ENCODE peak calls at places on chromosomes 7 and 10, in seven cellular contexts. One of them, this sample, is unnamed.

GRCh38 chr10:11684717-11685645 is 57.2 kb upstream of the ECHDC3 start:
- DNase-seq in A549: peak; percentile 89
- DNase-seq in H1: peak; percentile 5
- DNase-seq in tibial nerve: no peak
- DNase-seq in sigmoid colon: peak; percentile 74
- DNase-seq in SK-N-SH: no peak
- DNase-seq in upper lobe of left lung: peak; percentile 67
- DNase-seq in this sample: no peak

GRCh38 chr10:29102233-29102632 is 186.6 kb upstream of the LYZL1 start:
- DNase-seq in A549: no peak
- DNase-seq in H1: no peak
- DNase-seq in tibial nerve: no peak
- DNase-seq in sigmoid colon: no peak
- DNase-seq in SK-N-SH: peak; percentile 26
- DNase-seq in upper lobe of left lung: no peak
- DNase-seq in this sample: no peak

GRCh38 chr7:84589012-84589411 is 394.4 kb upstream of the SEMA3A start:
- DNase-seq in A549: no peak
- DNase-seq in H1: no peak
- DNase-seq in tibial nerve: no peak
- DNase-seq in sigmoid colon: no peak
- DNase-seq in SK-N-SH: no peak
- DNase-seq in upper lobe of left lung: peak; percentile 2
- DNase-seq in this sample: no peak

GRCh38 chr7:151919595-151919994 is 36.7 kb upstream of the GALNTL5 start:
- DNase-seq in A549: no peak
- DNase-seq in H1: no peak
- DNase-seq in tibial nerve: no peak
- DNase-seq in sigmoid colon: no peak
- DNase-seq in SK-N-SH: no peak
- DNase-seq in upper lobe of left lung: no peak
- DNase-seq in this sample: no peak

GRCh38 chr10:108060246-108060645 is 895.7 kb upstream of the SORCS1 start:
- DNase-seq in A549: no peak
- DNase-seq in H1: no peak
- DNase-seq in tibial nerve: no peak
- DNase-seq in sigmoid colon: no peak
- DNase-seq in SK-N-SH: no peak
- DNase-seq in upper lobe of left lung: no peak
- DNase-seq in this sample: no peak

GRCh38 chr7:7114575-7115291 is 67.6 kb upstream of the C1GALT1 start:
- DNase-seq in A549: no peak
- DNase-seq in H1: no peak
- DNase-seq in tibial nerve: no peak
- DNase-seq in sigmoid colon: no peak
- DNase-seq in SK-N-SH: no peak
- DNase-seq in upper lobe of left lung: no peak
- DNase-seq in this sample: no peak

GRCh38 chr10:77993612-77994011 is 35.7 kb downstream of the POLR3A start:
- DNase-seq in A549: no peak
- DNase-seq in H1: no peak
- DNase-seq in tibial nerve: no peak
- DNase-seq in sigmoid colon: no peak
- DNase-seq in SK-N-SH: no peak
- DNase-seq in upper lobe of left lung: no peak
- DNase-seq in this sample: no peak

GRCh38 chr10:22473044-22473443 is 127.7 kb downstream of the SPAG6 start:
- DNase-seq in A549: no peak
- DNase-seq in H1: no peak
- DNase-seq in tibial nerve: no peak
- DNase-seq in sigmoid colon: no peak
- DNase-seq in SK-N-SH: no peak
- DNase-seq in upper lobe of left lung: no peak
- DNase-seq in this sample: no peak

GRCh38 chr7:12572941-12573340 is 2.4 kb downstream of the SCIN start:
- DNase-seq in A549: no peak
- DNase-seq in H1: no peak
- DNase-seq in tibial nerve: no peak
- DNase-seq in sigmoid colon: no peak
- DNase-seq in SK-N-SH: no peak
- DNase-seq in upper lobe of left lung: no peak
- DNase-seq in this sample: no peak

GRCh38 chr7:158097511-158098124 is 490.0 kb downstream of the PTPRN2 start:
- DNase-seq in A549: no peak
- DNase-seq in H1: no peak
- DNase-seq in tibial nerve: no peak
- DNase-seq in sigmoid colon: peak; percentile 28
- DNase-seq in SK-N-SH: peak; percentile 58
- DNase-seq in upper lobe of left lung: peak; percentile 60
- DNase-seq in this sample: no peak

GRCh38 chr7:40220421-40220911 is 85.7 kb downstream of the SUGCT start:
- DNase-seq in A549: no peak
- DNase-seq in H1: no peak
- DNase-seq in tibial nerve: no peak
- DNase-seq in sigmoid colon: no peak
- DNase-seq in SK-N-SH: no peak
- DNase-seq in upper lobe of left lung: no peak
- DNase-seq in this sample: no peak

GRCh38 chr7:91784469-91784868 is 96.0 kb downstream of the MTERF1 start:
- DNase-seq in A549: peak; percentile 26
- DNase-seq in H1: no peak
- DNase-seq in tibial nerve: no peak
- DNase-seq in sigmoid colon: no peak
- DNase-seq in SK-N-SH: peak; percentile 32
- DNase-seq in upper lobe of left lung: no peak
- DNase-seq in this sample: no peak

GRCh38 chr10:75613685-75614587 is 182.5 kb downstream of the LRMDA start:
- DNase-seq in A549: no peak
- DNase-seq in H1: no peak
- DNase-seq in tibial nerve: no peak
- DNase-seq in sigmoid colon: no peak
- DNase-seq in SK-N-SH: no peak
- DNase-seq in upper lobe of left lung: no peak
- DNase-seq in this sample: no peak

GRCh38 chr10:13223241-13223640 is 10.9 kb downstream of the UCMA start:
- DNase-seq in A549: no peak
- DNase-seq in H1: no peak
- DNase-seq in tibial nerve: no peak
- DNase-seq in sigmoid colon: no peak
- DNase-seq in SK-N-SH: no peak
- DNase-seq in upper lobe of left lung: no peak
- DNase-seq in this sample: no peak

GRCh38 chr7:92636018-92636560 is 45.9 kb upstream of the FAM133B start:
- DNase-seq in A549: no peak
- DNase-seq in H1: no peak
- DNase-seq in tibial nerve: no peak
- DNase-seq in sigmoid colon: no peak
- DNase-seq in SK-N-SH: no peak
- DNase-seq in upper lobe of left lung: no peak
- DNase-seq in this sample: no peak

GRCh38 chr10:99234067-99234738 is 1.4 kb downstream of the HPSE2 start:
- DNase-seq in A549: no peak
- DNase-seq in H1: no peak
- DNase-seq in tibial nerve: peak; percentile 24
- DNase-seq in sigmoid colon: peak; percentile 72
- DNase-seq in SK-N-SH: peak; percentile 63
- DNase-seq in upper lobe of left lung: peak; percentile 89
- DNase-seq in this sample: no peak

GRCh38 chr7:76318488-76319353 is 16.2 kb downstream of the HSPB1 start:
- DNase-seq in A549: peak; percentile 95
- DNase-seq in H1: no peak
- DNase-seq in tibial nerve: peak; percentile 69
- DNase-seq in sigmoid colon: peak; percentile 91
- DNase-seq in SK-N-SH: peak; percentile 79
- DNase-seq in upper lobe of left lung: no peak
- DNase-seq in this sample: peak; percentile 95

GRCh38 chr10:16835223-16835622 is 18.0 kb upstream of the RSU1 start:
- DNase-seq in A549: no peak
- DNase-seq in H1: no peak
- DNase-seq in tibial nerve: no peak
- DNase-seq in sigmoid colon: no peak
- DNase-seq in SK-N-SH: no peak
- DNase-seq in upper lobe of left lung: no peak
- DNase-seq in this sample: no peak

GRCh38 chr7:111113263-111114017 is 22.5 kb downstream of the LRRN3 start:
- DNase-seq in A549: peak; percentile 12
- DNase-seq in H1: no peak
- DNase-seq in tibial nerve: no peak
- DNase-seq in sigmoid colon: no peak
- DNase-seq in SK-N-SH: no peak
- DNase-seq in upper lobe of left lung: no peak
- DNase-seq in this sample: no peak

GRCh38 chr7:67902143-67902542 is 905.5 kb downstream of the TYW1 start:
- DNase-seq in A549: no peak
- DNase-seq in H1: no peak
- DNase-seq in tibial nerve: no peak
- DNase-seq in sigmoid colon: no peak
- DNase-seq in SK-N-SH: no peak
- DNase-seq in upper lobe of left lung: no peak
- DNase-seq in this sample: no peak

GRCh38 chr10:126196225-126196624 is 192.1 kb downstream of the ADAM12 start:
- DNase-seq in A549: no peak
- DNase-seq in H1: no peak
- DNase-seq in tibial nerve: no peak
- DNase-seq in sigmoid colon: no peak
- DNase-seq in SK-N-SH: no peak
- DNase-seq in upper lobe of left lung: no peak
- DNase-seq in this sample: no peak

GRCh38 chr10:42868530-42868929 is 85.9 kb downstream of the BMS1 start:
- DNase-seq in A549: no peak
- DNase-seq in H1: no peak
- DNase-seq in tibial nerve: no peak
- DNase-seq in sigmoid colon: no peak
- DNase-seq in SK-N-SH: no peak
- DNase-seq in upper lobe of left lung: no peak
- DNase-seq in this sample: peak; percentile 80

GRCh38 chr10:6274040-6274439 is 71.3 kb downstream of the PFKFB3 start:
- DNase-seq in A549: no peak
- DNase-seq in H1: no peak
- DNase-seq in tibial nerve: no peak
- DNase-seq in sigmoid colon: no peak
- DNase-seq in SK-N-SH: no peak
- DNase-seq in upper lobe of left lung: no peak
- DNase-seq in this sample: no peak

DNA sequence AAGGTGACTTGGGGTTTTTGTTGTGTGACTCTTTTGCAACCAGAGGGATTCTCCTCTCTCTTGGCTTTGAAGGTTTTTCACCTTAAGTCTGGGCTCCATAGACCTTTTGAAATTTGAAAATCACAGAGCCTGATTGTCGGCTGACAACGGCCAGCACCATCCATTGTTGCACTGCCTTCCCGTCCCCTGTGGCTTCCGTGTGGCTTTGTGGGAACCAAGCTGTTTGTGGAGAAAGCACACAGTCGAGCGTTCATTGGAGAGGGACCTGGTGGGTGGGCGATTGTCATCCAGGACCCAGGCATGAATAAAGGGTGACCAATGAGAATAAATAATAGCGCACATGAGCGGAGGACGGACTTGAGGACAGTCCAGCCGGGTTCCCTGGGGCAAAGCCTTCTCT is 7.4 kb upstream of the RAMP3 start:
- DNase-seq in A549: no peak
- DNase-seq in H1: no peak
- DNase-seq in tibial nerve: no peak
- DNase-seq in sigmoid colon: peak; percentile 33
- DNase-seq in SK-N-SH: no peak
- DNase-seq in upper lobe of left lung: no peak
- DNase-seq in this sample: no peak
- H3K4me1 ChIP-seq in A549: peaks cover 3% of the 10 kb centered on the region
- H3K4me1 ChIP-seq in H1: no peaks in the 10 kb centered on the region
- H3K4me1 ChIP-seq in tibial nerve: peaks cover 6% of the 10 kb centered on the region
- H3K4me1 ChIP-seq in sigmoid colon: no peaks in the 10 kb centered on the region
- H3K4me1 ChIP-seq in SK-N-SH: peaks cover 4% of the 10 kb centered on the region
- H3K4me1 ChIP-seq in upper lobe of left lung: peaks cover 3% of the 10 kb centered on the region
- H3K4me1 ChIP-seq in this sample: peaks cover 5% of the 10 kb centered on the region

GRCh38 chr10:24346877-24347505 is 138.1 kb downstream of the KIAA1217 start:
- DNase-seq in A549: no peak
- DNase-seq in H1: no peak
- DNase-seq in tibial nerve: no peak
- DNase-seq in sigmoid colon: no peak
- DNase-seq in SK-N-SH: no peak
- DNase-seq in upper lobe of left lung: no peak
- DNase-seq in this sample: no peak

GRCh38 chr10:24341371-24341770 is 132.4 kb downstream of the KIAA1217 start:
- DNase-seq in A549: no peak
- DNase-seq in H1: no peak
- DNase-seq in tibial nerve: no peak
- DNase-seq in sigmoid colon: no peak
- DNase-seq in SK-N-SH: no peak
- DNase-seq in upper lobe of left lung: no peak
- DNase-seq in this sample: no peak

GRCh38 chr10:24341897-24342296 is 133.0 kb downstream of the KIAA1217 start:
- DNase-seq in A549: no peak
- DNase-seq in H1: no peak
- DNase-seq in tibial nerve: no peak
- DNase-seq in sigmoid colon: no peak
- DNase-seq in SK-N-SH: no peak
- DNase-seq in upper lobe of left lung: no peak
- DNase-seq in this sample: peak; percentile 57

GRCh38 chr10:24344695-24345473 is 135.9 kb downstream of the KIAA1217 start:
- DNase-seq in A549: no peak
- DNase-seq in H1: no peak
- DNase-seq in tibial nerve: no peak
- DNase-seq in sigmoid colon: no peak
- DNase-seq in SK-N-SH: no peak
- DNase-seq in upper lobe of left lung: no peak
- DNase-seq in this sample: no peak

DNA sequence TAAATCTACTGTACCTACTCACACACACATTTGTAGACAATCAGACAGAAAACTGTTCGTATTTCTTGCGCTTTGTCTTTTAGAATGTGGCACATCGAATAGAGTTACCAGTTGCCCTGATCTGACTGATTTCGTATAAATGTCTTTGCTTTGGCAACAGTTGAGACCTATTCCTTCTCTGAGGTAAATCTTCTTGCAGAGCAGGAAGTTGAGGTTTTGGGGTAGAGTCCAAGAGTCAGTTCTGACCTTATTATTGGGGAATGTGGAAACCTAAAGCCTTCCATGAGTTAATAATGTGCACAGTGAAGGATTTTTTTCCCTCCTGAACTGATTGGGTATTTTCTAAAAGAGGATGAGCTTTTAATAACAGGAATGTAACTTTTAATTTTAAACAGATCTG is 135.3 kb downstream of the KIAA1217 start:
- DNase-seq in A549: no peak
- DNase-seq in H1: no peak
- DNase-seq in tibial nerve: no peak
- DNase-seq in sigmoid colon: no peak
- DNase-seq in SK-N-SH: peak; percentile 8
- DNase-seq in upper lobe of left lung: no peak
- DNase-seq in this sample: no peak
- TF ChIP-seq EP300 in A549: no peak
- TF ChIP-seq EP300 in H1: no peak
- TF ChIP-seq EP300 in tibial nerve: peak; percentile 30
- TF ChIP-seq EP300 in sigmoid colon: no peak
- TF ChIP-seq EP300 in SK-N-SH: peak; percentile 93
- TF ChIP-seq EP300 in upper lobe of left lung: no peak
- TF ChIP-seq EP300 in this sample: no peak

GRCh38 chr10:69335613-69336012 is 57.3 kb downstream of the HK1 start:
- DNase-seq in A549: no peak
- DNase-seq in H1: no peak
- DNase-seq in tibial nerve: no peak
- DNase-seq in sigmoid colon: no peak
- DNase-seq in SK-N-SH: no peak
- DNase-seq in upper lobe of left lung: no peak
- DNase-seq in this sample: no peak
- H3K4me1 ChIP-seq in A549: peaks cover 27% of the 10 kb centered on the region
- H3K4me1 ChIP-seq in H1: peaks cover 17% of the 10 kb centered on the region
- H3K4me1 ChIP-seq in tibial nerve: peaks cover 68% of the 10 kb centered on the region
- H3K4me1 ChIP-seq in sigmoid colon: peaks cover 68% of the 10 kb centered on the region
- H3K4me1 ChIP-seq in SK-N-SH: peaks cover 40% of the 10 kb centered on the region
- H3K4me1 ChIP-seq in upper lobe of left lung: peaks cover 98% of the 10 kb centered on the region
- H3K4me1 ChIP-seq in this sample: peaks cover 94% of the 10 kb centered on the region

GRCh38 chr7:45978010-45978681 is 57.1 kb upstream of the IGFBP3 start:
- DNase-seq in A549: peak; percentile 99
- DNase-seq in H1: peak; percentile 41
- DNase-seq in tibial nerve: no peak
- DNase-seq in sigmoid colon: no peak
- DNase-seq in SK-N-SH: no peak
- DNase-seq in upper lobe of left lung: no peak
- DNase-seq in this sample: peak; percentile 92
- TF ChIP-seq EP300 in A549: peak; percentile 95
- TF ChIP-seq EP300 in H1: no peak
- TF ChIP-seq EP300 in tibial nerve: no peak
- TF ChIP-seq EP300 in sigmoid colon: no peak
- TF ChIP-seq EP300 in SK-N-SH: peak; percentile 97
- TF ChIP-seq EP300 in upper lobe of left lung: peak; percentile 25
- TF ChIP-seq EP300 in this sample: no peak